ENCODE peak calls at places on chromosomes 13 and 19, in ten cellular contexts. X is heart right ventricle, A is HFFc6, V is H1, K is IMR-90, P is astrocyte of the cerebellum, R is right lobe of liver, C is astrocyte of the spinal cord, M is glutamatergic neuron, F is BE2C. N is an unnamed sample.

GRCh38 chr19:47001584-47001983 is 18.1 kb upstream of the NPAS1 start:
- DNase-seq in F (no peak), X (no peak), V (no peak), M (no peak), K (no peak), C (no peak), R (no peak), A (no peak), P (no peak), N (no peak)

GRCh38 chr19:14371321-14371821 is 9.9 kb upstream of the ADGRE5 start:
- DNase-seq in A (no peak), F (no peak), P (no peak), C (no peak), X (no peak), M (no peak), K (no peak), V (no peak), R (no peak), N (no peak)

GRCh38 chr13:104008571-104009435 is 942.6 kb upstream of the SLC10A2 start:
- DNase-seq in A (no peak), V (no peak), K (peak; percentile 90), F (peak; percentile 20), P (peak; percentile 62), X (no peak), M (no peak), C (peak; percentile 85), R (no peak), N (no peak)

GRCh38 chr19:32318884-32319520 is 26.4 kb upstream of the ZNF507 start:
- DNase-seq in X (no peak), A (no peak), R (no peak), F (no peak), V (peak; percentile 73), K (no peak), P (no peak), C (no peak), M (peak; percentile 52), N (no peak)

GRCh38 chr19:39428309-39429112 is 7.2 kb downstream of the RPS16 start:
- DNase-seq in R (peak; percentile 51), M (peak; percentile 72), C (peak; percentile 95), K (peak; percentile 96), V (peak; percentile 88), F (no peak), X (peak; percentile 84), A (peak; percentile 67), P (peak; percentile 89), N (peak; percentile 70)

GRCh38 chr13:24290280-24290932 is 19.0 kb upstream of the C1QTNF9 start:
- DNase-seq in V (no peak), X (no peak), M (no peak), P (no peak), A (no peak), F (no peak), K (no peak), R (no peak), C (no peak), N (no peak)

GRCh38 chr19:41886761-41887710 is 4.1 kb downstream of the ARHGEF1 start:
- DNase-seq in F (no peak), M (no peak), C (no peak), R (no peak), P (no peak), K (no peak), A (no peak), X (no peak), V (no peak), N (no peak)

GRCh38 chr19:42253245-42254082 is 1.5 kb downstream of the ERF start:
- DNase-seq in M (peak; percentile 62), X (peak; percentile 66), A (peak; percentile 44), P (no peak), V (peak; percentile 81), C (peak; percentile 28), R (peak; percentile 77), F (peak; percentile 66), K (peak; percentile 26), N (peak; percentile 75)

DNA sequence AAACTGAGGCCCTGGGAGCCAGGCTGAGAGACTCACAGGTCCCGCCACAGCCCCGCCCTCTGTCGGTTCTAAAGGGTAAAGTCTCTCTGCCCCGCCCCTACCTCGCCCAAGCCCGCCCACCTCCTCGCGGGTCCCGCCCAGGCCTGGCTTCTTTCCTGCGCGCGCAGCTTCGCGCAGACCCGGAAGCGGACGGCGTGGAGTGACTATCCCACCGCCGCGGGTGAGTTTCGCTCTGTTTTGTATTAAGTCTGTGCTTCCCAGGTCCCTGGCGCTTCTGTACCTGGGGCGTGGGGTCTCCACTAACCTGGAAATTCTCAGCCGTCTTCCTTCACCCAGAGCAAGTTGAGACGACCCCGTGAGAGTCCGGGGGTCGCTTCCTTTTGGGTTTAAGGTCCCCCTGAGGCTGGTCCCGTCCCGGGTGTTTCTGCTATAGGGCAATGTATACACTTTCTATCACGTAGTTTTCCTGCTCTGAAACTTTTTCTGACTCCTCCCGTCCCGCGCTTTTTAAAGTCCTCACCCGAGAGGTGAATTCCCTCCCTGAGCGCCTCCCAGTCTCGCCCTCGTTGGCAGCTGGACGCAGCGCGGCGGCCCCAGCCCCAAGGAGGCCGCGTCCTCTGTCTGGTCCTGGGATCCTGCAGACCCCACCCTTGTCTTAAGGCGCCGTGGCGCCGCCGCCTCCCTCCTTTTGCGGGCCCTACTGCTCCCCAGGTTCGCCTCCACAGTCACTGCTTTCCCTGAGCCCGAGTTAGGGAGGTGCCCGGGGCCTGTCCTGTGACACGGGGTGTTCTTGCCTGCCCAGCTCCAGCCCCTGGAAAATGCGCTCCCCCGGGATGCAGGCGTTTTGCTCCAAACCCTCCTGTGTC is at the start of gene ZNF765:
- DNase-seq in X (peak; percentile 94), R (peak; percentile 96), M (peak; percentile 97), C (peak; percentile 91), P (peak; percentile 80), A (peak; percentile 87), F (peak; percentile 95), K (peak; percentile 85), V (peak; percentile 99), N (peak; percentile 99)
- TF ChIP-seq CTCF in X (peak; percentile 56), R (peak; percentile 48), M (peak; percentile 82), C (peak; percentile 59), P (peak; percentile 46), A (peak; percentile 76), F (peak; percentile 51), K (peak; percentile 48), V (peak; percentile 38), N (peak; percentile 62)

GRCh38 chr13:52695856-52696255 is 43.2 kb downstream of the SUGT1 start:
- DNase-seq in M (no peak), P (peak; percentile 1), A (peak; percentile 16), K (peak; percentile 67), X (no peak), R (no peak), C (peak; percentile 18), F (no peak), V (no peak), N (no peak)
- TF ChIP-seq CTCF in M (no peak), P (no peak), A (no peak), K (no peak), X (no peak), R (no peak), C (no peak), F (no peak), V (no peak), N (no peak)

GRCh38 chr13:112510987-112511715 is 76.8 kb downstream of the TUBGCP3 start:
- DNase-seq in F (no peak), K (no peak), X (no peak), M (no peak), C (no peak), A (no peak), R (no peak), V (no peak), P (no peak), N (no peak)

GRCh38 chr13:112506046-112506445 is 81.9 kb downstream of the TUBGCP3 start:
- DNase-seq in P (no peak), M (peak; percentile 30), A (no peak), K (no peak), C (no peak), X (no peak), R (no peak), V (no peak), F (no peak), N (no peak)

GRCh38 chr13:112509190-112509589 is 78.8 kb downstream of the TUBGCP3 start:
- DNase-seq in F (no peak), C (no peak), P (no peak), R (no peak), X (no peak), A (no peak), V (no peak), M (no peak), K (no peak), N (no peak)

GRCh38 chr13:112513761-112514160 is 74.2 kb downstream of the TUBGCP3 start:
- DNase-seq in K (no peak), R (no peak), A (no peak), C (no peak), X (no peak), P (no peak), M (no peak), F (no peak), V (no peak), N (no peak)

DNA sequence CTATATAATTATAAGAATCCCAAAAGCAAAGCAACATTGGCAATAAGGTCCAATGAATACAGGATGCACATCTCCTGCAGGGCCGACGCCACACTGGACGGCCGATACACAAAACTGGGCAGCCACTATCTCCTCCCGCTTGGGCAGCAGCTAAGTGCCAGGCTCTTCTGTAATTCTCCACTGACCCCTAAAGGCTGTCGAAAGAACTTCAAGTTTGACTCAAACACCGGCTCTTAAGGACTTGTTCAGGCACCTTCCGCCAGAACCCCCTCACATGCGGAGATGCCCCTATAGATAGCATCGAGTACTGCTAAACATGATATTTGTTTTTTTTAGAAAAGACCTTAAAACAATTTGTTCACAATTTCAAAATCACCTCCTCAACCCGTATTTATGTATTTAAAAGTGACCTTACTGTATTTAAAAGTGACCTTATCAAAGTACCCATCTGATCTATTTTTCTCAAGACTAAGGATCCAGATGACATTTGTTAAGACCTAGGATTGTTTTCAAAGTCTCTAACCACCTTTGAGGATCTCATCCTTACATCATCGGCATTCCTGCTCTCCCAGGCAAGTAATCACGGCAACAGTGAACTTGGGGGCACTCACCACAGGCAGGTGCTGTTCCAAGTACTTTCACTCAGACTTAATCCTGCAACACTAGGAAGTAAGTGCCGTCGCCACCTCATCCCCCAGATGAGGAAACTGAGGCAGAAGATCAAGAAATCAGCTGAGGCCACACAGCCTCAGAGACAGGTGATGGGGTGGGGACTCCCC is 77.8 kb downstream of the TUBGCP3 start:
- DNase-seq in R (no peak), F (peak; percentile 59), M (peak; percentile 49), K (peak; percentile 71), C (peak; percentile 70), V (peak; percentile 54), P (peak; percentile 63), A (peak; percentile 52), X (peak; percentile 13), N (no peak)
- TF ChIP-seq CTCF in R (peak; percentile 52), F (peak; percentile 76), M (peak; percentile 80), K (peak; percentile 55), C (peak; percentile 63), V (peak; percentile 88), P (peak; percentile 67), A (peak; percentile 69), X (no peak), N (peak; percentile 67)

GRCh38 chr19:54191671-54192453 is 754 bp downstream of the TSEN34 start:
- DNase-seq in V (no peak), M (no peak), C (peak; percentile 52), A (no peak), X (no peak), R (peak; percentile 61), K (peak; percentile 33), F (no peak), P (peak; percentile 19), N (no peak)

GRCh38 chr19:54192972-54193371 is 1.9 kb downstream of the TSEN34 start:
- DNase-seq in C (no peak), V (no peak), P (no peak), M (no peak), A (no peak), F (no peak), R (no peak), K (no peak), X (no peak), N (no peak)

GRCh38 chr19:54189668-54190502 is 505 bp upstream of the MBOAT7 start:
- DNase-seq in K (peak; percentile 100), X (peak; percentile 100), C (peak; percentile 100), F (peak; percentile 100), A (peak; percentile 100), M (peak; percentile 100), R (peak; percentile 100), P (peak; percentile 100), V (peak; percentile 100), N (peak; percentile 100)

GRCh38 chr19:54190503-54190941 is 586 bp upstream of the TSEN34 start:
- DNase-seq in A (peak; percentile 99), C (peak; percentile 100), F (peak; percentile 99), P (peak; percentile 100), V (peak; percentile 99), M (peak; percentile 99), R (peak; percentile 100), K (peak; percentile 99), X (peak; percentile 100), N (peak; percentile 99)

DNA sequence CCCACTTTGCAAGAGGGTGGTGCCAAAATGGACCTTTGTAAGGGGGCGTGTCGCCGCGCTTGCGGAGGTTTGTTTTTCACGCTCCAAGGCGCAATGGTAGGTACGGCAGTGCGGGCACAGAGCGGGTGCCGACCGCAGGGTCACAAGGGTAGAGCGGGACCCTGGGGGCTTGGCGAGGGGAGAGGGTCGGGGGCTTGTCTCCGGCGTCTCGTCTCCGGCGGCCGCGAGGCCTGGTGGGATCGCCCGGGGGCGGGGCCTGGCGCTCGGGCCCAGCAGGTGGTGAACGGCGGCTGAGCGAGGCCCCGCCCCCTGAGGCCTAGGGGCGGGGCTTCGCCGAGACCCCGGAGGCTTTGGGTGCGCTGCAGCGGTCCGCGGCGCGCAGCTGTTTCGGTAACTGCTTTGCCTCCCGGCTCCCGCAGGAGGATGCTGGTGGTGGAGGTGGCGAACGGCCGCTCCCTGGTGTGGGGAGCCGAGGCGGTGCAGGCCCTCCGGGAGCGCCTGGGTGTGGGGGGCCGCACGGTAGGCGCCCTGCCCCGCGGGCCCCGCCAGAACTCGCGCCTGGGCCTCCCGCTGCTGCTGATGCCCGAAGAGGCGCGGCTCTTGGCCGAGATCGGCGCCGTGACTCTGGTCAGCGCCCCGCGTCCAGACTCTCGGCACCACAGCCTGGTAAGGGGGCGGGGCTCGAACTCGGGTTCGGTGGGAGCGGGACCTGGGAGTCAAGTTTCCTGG is at the start of gene TSEN34:
- DNase-seq in K (peak; percentile 75), P (no peak), V (peak; percentile 94), M (peak; percentile 90), R (peak; percentile 93), C (no peak), F (peak; percentile 93), X (no peak), A (peak; percentile 60), N (peak; percentile 93)
- TF ChIP-seq CTCF in K (no peak), P (no peak), V (no peak), M (no peak), R (no peak), C (no peak), F (no peak), X (no peak), A (no peak), N (no peak)